ENCODE peak calls at places on chromosomes 16 and 17, in four cellular contexts. A, Q, I and G are unnamed samples.
A peak's percentile ranks its signal among the peaks of the same experiment; 100 is the strongest.

GRCh38 chr17:71436479-71436878 is 684.3 kb upstream of the SOX9 start:
- DNase-seq in A (no peak), Q (no peak), I (no peak), G (no peak)

GRCh38 chr17:75625813-75626486 is 7.3 kb upstream of the SMIM5 start:
- DNase-seq in A (no peak), Q (no peak), I (no peak), G (no peak)

GRCh38 chr16:12578001-12578400 is 225.7 kb downstream of the CPPED1 start:
- DNase-seq in A (no peak), Q (no peak), I (no peak), G (no peak)

GRCh38 chr17:16878547-16879100 is 93.3 kb downstream of the TNFRSF13B start:
- DNase-seq in A (no peak), Q (peak; percentile 30), I (no peak), G (no peak)

GRCh38 chr16:78630102-78630501 is 530.6 kb downstream of the WWOX start:
- DNase-seq in A (no peak), Q (no peak), I (no peak), G (no peak)

GRCh38 chr17:76384987-76385891 is 830 bp downstream of the SPHK1 start:
- DNase-seq in A (peak; percentile 17), Q (peak; percentile 85), I (peak; percentile 79), G (peak; percentile 41)

GRCh38 chr17:83026311-83026811 is 53.0 kb upstream of the METRNL start:
- DNase-seq in A (no peak), Q (peak; percentile 18), I (no peak), G (no peak)

GRCh38 chr17:42055496-42055895 is 5.1 kb upstream of the C17orf113 start:
- DNase-seq in A (no peak), Q (no peak), I (no peak), G (no peak)

GRCh38 chr17:41793749-41794602 is 7.5 kb upstream of the JUP start:
- DNase-seq in A (no peak), Q (no peak), I (no peak), G (no peak)

GRCh38 chr17:48023408-48024148 is 14.0 kb downstream of the COPZ2 start:
- DNase-seq in A (peak; percentile 21), Q (peak; percentile 80), I (peak; percentile 94), G (peak; percentile 85)

GRCh38 chr17:49041527-49041926 is 44.3 kb downstream of the IGF2BP1 start:
- DNase-seq in A (no peak), Q (no peak), I (no peak), G (no peak)

GRCh38 chr17:56976941-56977570 is 875 bp upstream of the SCPEP1 start:
- DNase-seq in A (no peak), Q (peak; percentile 55), I (no peak), G (no peak)

GRCh38 chr17:12022310-12022709 is 1.6 kb downstream of the MAP2K4 start:
- DNase-seq in A (no peak), Q (no peak), I (no peak), G (no peak)

GRCh38 chr17:4854181-4854681 is 21.1 kb downstream of the MINK1 start:
- DNase-seq in A (no peak), Q (no peak), I (no peak), G (no peak)

GRCh38 chr16:15055141-15056053 is 477 bp downstream of the NTAN1 start:
- DNase-seq in A (peak; percentile 68), Q (peak; percentile 59), I (peak; percentile 66), G (no peak)

GRCh38 chr17:14019186-14019956 is 49.9 kb upstream of the COX10 start:
- DNase-seq in A (no peak), Q (no peak), I (no peak), G (no peak)

GRCh38 chr17:7403043-7403901 is 625 bp downstream of the TMEM256 start:
- DNase-seq in A (no peak), Q (peak; percentile 78), I (no peak), G (peak; percentile 80)

GRCh38 chr16:16092925-16093624 is 130.2 kb downstream of the ABCC6 start:
- DNase-seq in A (no peak), Q (no peak), I (no peak), G (no peak)

GRCh38 chr17:45018514-45019176 is 32.8 kb downstream of the DCAKD start:
- DNase-seq in A (no peak), Q (no peak), I (no peak), G (peak; percentile 37)

GRCh38 chr16:58615280-58615679 is 14.3 kb downstream of the CNOT1 start:
- DNase-seq in A (no peak), Q (no peak), I (no peak), G (no peak)

GRCh38 chr16:64590516-64590915 is 531.3 kb downstream of the CDH11 start:
- DNase-seq in A (no peak), Q (no peak), I (no peak), G (no peak)

GRCh38 chr16:68492501-68493411 is 44.4 kb upstream of the SMPD3 start:
- DNase-seq in A (no peak), Q (no peak), I (no peak), G (no peak)

GRCh38 chr17:13864551-13864950 is 204.8 kb upstream of the COX10 start:
- DNase-seq in A (no peak), Q (no peak), I (no peak), G (no peak)

GRCh38 chr16:87076950-87077749 is 240.0 kb downstream of the C16orf95 start:
- DNase-seq in A (no peak), Q (no peak), I (peak; percentile 73), G (peak; percentile 48)

GRCh38 chr16:52227851-52228250 is 319.1 kb downstream of the TOX3 start:
- DNase-seq in A (no peak), Q (no peak), I (no peak), G (no peak)

GRCh38 chr17:28958820-28959455 is 7.6 kb upstream of the PHF12 start:
- DNase-seq in A (no peak), Q (no peak), I (peak; percentile 65), G (no peak)

GRCh38 chr17:28957992-28958355 is 6.7 kb upstream of the PHF12 start:
- DNase-seq in A (no peak), Q (no peak), I (peak; percentile 48), G (no peak)

GRCh38 chr17:28956112-28956511 is 4.8 kb upstream of the PHF12 start:
- DNase-seq in A (no peak), Q (no peak), I (no peak), G (no peak)

GRCh38 chr17:28956861-28957260 is 5.5 kb upstream of the PHF12 start:
- DNase-seq in A (no peak), Q (no peak), I (peak; percentile 31), G (no peak)

GRCh38 chr17:28957277-28957991 is 6.1 kb upstream of the PHF12 start:
- DNase-seq in A (no peak), Q (no peak), I (peak; percentile 58), G (no peak)
- H3K27ac ChIP-seq in A (no peak overlapping the region), Q (no peak overlapping the region), I (no peak overlapping the region), G (no peak overlapping the region)

DNA sequence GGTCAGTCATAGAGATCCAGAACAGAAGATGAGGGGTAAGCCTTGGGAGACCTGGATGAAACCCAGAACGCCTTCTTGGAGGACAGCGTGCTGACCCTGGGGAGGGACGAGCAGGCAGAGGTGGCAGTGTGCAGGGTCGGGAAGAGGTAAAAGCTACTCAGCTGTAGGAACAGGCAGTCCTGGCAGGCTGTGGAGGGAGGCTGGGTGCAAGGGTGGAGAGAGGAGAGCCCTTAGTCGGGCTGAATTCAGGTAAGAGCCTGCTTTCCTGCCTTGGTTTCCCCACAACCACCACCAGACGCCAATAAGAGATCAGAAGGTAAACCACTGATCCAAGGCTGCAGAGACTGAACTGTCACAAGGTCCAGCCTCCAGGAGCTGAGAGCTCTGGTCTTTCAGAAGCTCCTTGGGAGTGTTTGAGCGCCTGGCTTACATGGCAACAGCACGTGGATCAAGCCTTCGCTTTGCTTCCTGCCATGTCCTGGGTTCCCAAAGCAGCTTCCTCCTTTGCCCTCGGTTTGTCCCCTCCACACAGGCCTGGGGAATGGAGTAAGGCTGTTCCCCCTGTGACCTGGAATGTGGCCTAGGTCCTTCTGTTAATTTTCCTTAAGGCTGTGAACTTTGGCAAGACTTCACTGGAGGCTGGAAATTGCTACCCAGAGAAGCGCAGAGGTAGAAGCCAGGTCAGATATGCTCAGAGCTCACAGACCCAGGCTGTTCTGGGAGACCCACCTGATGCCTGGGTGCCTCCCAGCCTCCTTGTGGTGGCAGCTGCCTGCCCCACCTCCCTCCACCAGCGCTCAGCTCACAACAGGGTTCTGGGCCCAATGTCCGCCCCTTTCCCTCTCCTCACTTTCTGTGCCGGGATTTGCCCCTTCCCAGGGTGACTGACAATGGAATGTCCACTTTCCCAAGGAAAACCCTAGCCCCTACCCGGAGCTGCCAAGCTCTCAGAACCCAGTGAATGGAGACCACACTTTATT is 3.9 kb upstream of the PDK2 start:
- DNase-seq in A (no peak), Q (no peak), I (no peak), G (no peak)
- H3K27ac ChIP-seq in A (no peak overlapping the region), Q (no peak overlapping the region), I (peak overlapping the region; percentile 1), G (no peak overlapping the region)

GRCh38 chr16:91484-91883 is 13.5 kb downstream of the MPG start:
- DNase-seq in A (no peak), Q (no peak), I (peak; percentile 86), G (peak; percentile 52)
- H3K27ac ChIP-seq in A (no peak overlapping the region), Q (peak overlapping the region; percentile 39), I (peak overlapping the region; percentile 56), G (peak overlapping the region; percentile 71)

GRCh38 chr17:78075545-78075944 is 53.0 kb downstream of the TMC6 start:
- DNase-seq in A (no peak), Q (no peak), I (no peak), G (no peak)
- H3K27ac ChIP-seq in A (no peak overlapping the region), Q (no peak overlapping the region), I (no peak overlapping the region), G (no peak overlapping the region)

DNA sequence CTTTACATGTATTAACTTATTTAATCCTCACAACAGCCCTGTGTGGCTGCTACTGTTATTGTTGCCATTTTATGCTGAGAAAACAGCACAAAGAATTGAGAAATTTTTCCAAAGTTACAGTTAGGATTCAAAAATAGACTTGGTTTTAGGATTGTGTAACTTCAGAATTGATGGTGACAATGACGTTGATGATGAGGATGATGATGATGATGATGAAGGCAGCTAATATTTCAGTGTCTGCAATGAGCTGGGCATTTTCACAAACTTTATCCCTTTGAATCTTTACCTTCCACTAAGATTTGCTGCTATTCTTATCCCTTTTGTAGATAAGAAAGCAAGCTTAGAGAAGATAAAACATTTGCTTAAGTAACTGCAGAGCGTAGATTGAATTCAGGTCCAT is 22.1 kb downstream of the PRKCB start:
- DNase-seq in A (no peak), Q (no peak), I (no peak), G (no peak)
- H3K27ac ChIP-seq in A (no peak overlapping the region), Q (no peak overlapping the region), I (no peak overlapping the region), G (no peak overlapping the region)

GRCh38 chr16:84995666-84996065 is 15.7 kb downstream of the ZDHHC7 start:
- DNase-seq in A (no peak), Q (no peak), I (no peak), G (no peak)
- H3K27ac ChIP-seq in A (no peak overlapping the region), Q (peak overlapping the region; percentile 60), I (peak overlapping the region; percentile 92), G (peak overlapping the region; percentile 17)

GRCh38 chr17:81941484-81942166 is 4.5 kb upstream of the PYCR1 start:
- DNase-seq in A (no peak), Q (no peak), I (no peak), G (peak; percentile 61)
- H3K27ac ChIP-seq in A (no peak overlapping the region), Q (peak overlapping the region; percentile 53), I (no peak overlapping the region), G (peak overlapping the region; percentile 78)

DNA sequence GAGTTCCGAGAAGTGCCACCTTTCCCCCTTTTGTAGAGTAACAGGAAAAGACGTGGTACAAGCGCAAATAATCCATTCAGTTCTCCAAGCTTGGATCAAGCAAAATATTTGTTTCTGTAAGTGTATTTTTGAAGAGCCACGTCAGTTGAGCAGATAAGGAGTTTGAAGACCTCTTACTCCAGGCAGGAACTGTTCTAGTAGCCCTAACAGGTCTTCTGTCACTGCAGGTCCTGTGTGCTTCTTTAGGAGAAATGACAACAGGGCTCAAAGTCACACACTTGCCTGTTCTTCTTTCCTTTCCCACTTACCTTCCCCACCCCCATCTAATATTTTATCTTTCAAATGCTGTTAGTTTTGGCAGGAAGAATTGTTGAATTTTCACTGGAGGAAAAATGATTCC is 93.9 kb downstream of the CLEC16A start:
- DNase-seq in A (no peak), Q (no peak), I (no peak), G (no peak)
- H3K27ac ChIP-seq in A (no peak overlapping the region), Q (no peak overlapping the region), I (no peak overlapping the region), G (no peak overlapping the region)

GRCh38 chr17:43418441-43419374 is 19.9 kb downstream of the ARL4D start:
- DNase-seq in A (no peak), Q (peak; percentile 88), I (peak; percentile 86), G (peak; percentile 38)
- H3K27ac ChIP-seq in A (no peak overlapping the region), Q (peak overlapping the region; percentile 54), I (peak overlapping the region; percentile 72), G (peak overlapping the region; percentile 76)